ENCODE peak calls at places on chromosomes 16 and 17, in ten cellular contexts. N is endothelial cell, P is GM13976, M is Calu3, T is lower leg skin, U is glutamatergic neuron, W is AG09319, F is HepG2, D is esophagus squamous epithelium, C is left lung. V is an unnamed sample.

GRCh38 chr17:44990994-44991393 is 22.9 kb upstream of the C1QL1 start:
- DNase-seq in N (no peak), P (no peak), M (peak), T (no peak), U (no peak), W (no peak), F (no peak), D (no peak), C (no peak), V (no peak)

GRCh38 chr17:74986206-74986576 is 1.2 kb upstream of the CDR2L start:
- DNase-seq in N (no peak), P (no peak), M (no peak), T (no peak), U (no peak), W (no peak), F (no peak), D (no peak), C (no peak), V (no peak)

GRCh38 chr17:67829331-67829730 is 4.0 kb downstream of the BPTF start:
- DNase-seq in N (no peak), P (peak), M (no peak), T (no peak), U (no peak), W (no peak), F (no peak), D (no peak), C (no peak), V (peak)

GRCh38 chr16:73027655-73028220 is 20.2 kb downstream of the ZFHX3 start:
- DNase-seq in N (no peak), P (no peak), M (no peak), T (no peak), U (no peak), W (no peak), F (no peak), D (no peak), C (no peak), V (no peak)

GRCh38 chr16:19113577-19114358 is at the start of gene ITPRIPL2:
- DNase-seq in N (peak), P (peak), M (peak), T (peak), U (peak), W (peak), F (peak), D (no peak), C (peak), V (no peak)

GRCh38 chr16:78792952-78793351 is 693.5 kb downstream of the WWOX start:
- DNase-seq in N (no peak), P (no peak), M (no peak), T (no peak), U (no peak), W (no peak), F (no peak), D (no peak), C (no peak), V (no peak)

GRCh38 chr16:29804455-29805231 is 1.7 kb upstream of the MAZ start:
- DNase-seq in N (no peak), P (no peak), M (no peak), T (no peak), U (no peak), W (no peak), F (no peak), D (no peak), C (no peak), V (no peak)

GRCh38 chr17:78351449-78352006 is 8.3 kb downstream of the SOCS3 start:
- DNase-seq in N (no peak), P (no peak), M (no peak), T (peak), U (peak), W (peak), F (peak), D (no peak), C (peak), V (no peak)

GRCh38 chr17:40547079-40547784 is 18.0 kb downstream of the CCR7 start:
- DNase-seq in N (no peak), P (no peak), M (no peak), T (peak), U (no peak), W (no peak), F (no peak), D (no peak), C (no peak), V (peak)

GRCh38 chr17:45311406-45311761 is 5.4 kb downstream of the MAP3K14 start:
- DNase-seq in N (no peak), P (no peak), M (no peak), T (no peak), U (no peak), W (no peak), F (no peak), D (no peak), C (no peak), V (no peak)

GRCh38 chr17:46044286-46044928 is 45.4 kb downstream of the STH start:
- DNase-seq in N (peak), P (no peak), M (peak), T (peak), U (peak), W (peak), F (peak), D (no peak), C (no peak), V (peak)

GRCh38 chr17:30450125-30451027 is 26.8 kb upstream of the GOSR1 start:
- DNase-seq in N (no peak), P (no peak), M (peak), T (no peak), U (no peak), W (no peak), F (peak), D (no peak), C (no peak), V (no peak)

GRCh38 chr16:85527767-85528297 is 85.3 kb upstream of the GSE1 start:
- DNase-seq in N (no peak), P (no peak), M (no peak), T (no peak), U (no peak), W (no peak), F (no peak), D (no peak), C (no peak), V (no peak)

GRCh38 chr16:1158456-1159324 is 5.8 kb downstream of the CACNA1H start:
- DNase-seq in N (no peak), P (no peak), M (no peak), T (no peak), U (peak), W (no peak), F (peak), D (no peak), C (no peak), V (no peak)

GRCh38 chr16:54467398-54467797 is 180.8 kb upstream of the IRX3 start:
- DNase-seq in N (no peak), P (no peak), M (no peak), T (no peak), U (no peak), W (no peak), F (no peak), D (no peak), C (no peak), V (no peak)

GRCh38 chr17:34177642-34178041 is 77.4 kb upstream of the CCL2 start:
- DNase-seq in N (no peak), P (no peak), M (no peak), T (no peak), U (no peak), W (peak), F (no peak), D (no peak), C (no peak), V (no peak)

GRCh38 chr17:63714550-63715277 is 14.8 kb upstream of the LIMD2 start:
- DNase-seq in N (no peak), P (no peak), M (no peak), T (no peak), U (no peak), W (no peak), F (no peak), D (no peak), C (no peak), V (no peak)

GRCh38 chr16:11583889-11584565 is 2.7 kb downstream of the LITAF start:
- DNase-seq in N (no peak), P (no peak), M (peak), T (no peak), U (no peak), W (no peak), F (peak), D (no peak), C (no peak), V (peak)

GRCh38 chr17:31167111-31167510 is 72.3 kb downstream of the NF1 start:
- DNase-seq in N (no peak), P (no peak), M (no peak), T (no peak), U (no peak), W (no peak), F (no peak), D (no peak), C (no peak), V (no peak)

GRCh38 chr16:24758986-24759385 is 29.5 kb downstream of the TNRC6A start:
- DNase-seq in N (no peak), P (no peak), M (no peak), T (no peak), U (no peak), W (no peak), F (no peak), D (no peak), C (no peak), V (no peak)

GRCh38 chr17:44352922-44353655 is 8.0 kb downstream of the GRN start:
- DNase-seq in N (no peak), P (no peak), M (no peak), T (no peak), U (no peak), W (no peak), F (no peak), D (no peak), C (peak), V (no peak)

GRCh38 chr16:84044108-84044488 is 1.5 kb upstream of the SLC38A8 start:
- DNase-seq in N (peak), P (no peak), M (peak), T (no peak), U (no peak), W (peak), F (peak), D (no peak), C (peak), V (peak)

GRCh38 chr17:7004398-7005253 is 7.8 kb upstream of the RNASEK start:
- DNase-seq in N (peak), P (peak), M (peak), T (no peak), U (no peak), W (no peak), F (peak), D (no peak), C (no peak), V (peak)

GRCh38 chr17:6109541-6109940 is 39.4 kb downstream of the WSCD1 start:
- DNase-seq in N (no peak), P (no peak), M (no peak), T (no peak), U (no peak), W (no peak), F (no peak), D (no peak), C (no peak), V (no peak)

DNA sequence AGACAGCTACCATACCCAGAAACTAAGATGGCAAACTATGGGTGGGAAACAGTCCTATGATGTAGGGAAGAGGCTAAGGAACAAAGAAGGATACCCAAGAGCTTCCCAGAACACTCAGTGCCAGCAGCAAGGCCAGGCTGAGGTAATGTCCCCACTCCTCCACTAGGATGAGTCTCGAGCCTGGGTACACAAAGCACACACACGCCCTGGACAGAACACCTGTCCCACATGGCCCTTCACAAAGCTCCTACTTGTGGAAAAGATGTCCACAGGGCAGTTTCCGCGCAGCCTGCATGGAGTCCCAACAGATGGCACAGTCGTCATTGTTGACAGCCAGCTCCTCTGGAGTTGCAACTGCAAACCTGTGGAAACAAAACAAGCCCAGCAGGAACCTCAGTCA is 23.9 kb downstream of the AMFR start:
- DNase-seq in N (peak), P (peak), M (peak), T (no peak), U (peak), W (no peak), F (peak), D (no peak), C (no peak), V (no peak)
- TF ChIP-seq CTCF in N (peak), P (no peak), M (peak), T (no peak), U (peak), W (no peak), F (peak), D (peak), C (no peak), V (peak)

GRCh38 chr17:76585048-76585648 is 512 bp downstream of the ST6GALNAC2 start:
- DNase-seq in N (peak), P (peak), M (peak), T (no peak), U (peak), W (no peak), F (no peak), D (no peak), C (peak), V (no peak)

GRCh38 chr17:76584427-76585047 is 1.1 kb downstream of the ST6GALNAC2 start:
- DNase-seq in N (no peak), P (peak), M (no peak), T (no peak), U (no peak), W (no peak), F (no peak), D (no peak), C (no peak), V (no peak)

GRCh38 chr17:76586741-76587487 is 1.3 kb upstream of the ST6GALNAC2 start:
- DNase-seq in N (no peak), P (peak), M (no peak), T (peak), U (no peak), W (no peak), F (no peak), D (no peak), C (no peak), V (no peak)

GRCh38 chr17:76588182-76588581 is 2.5 kb upstream of the ST6GALNAC2 start:
- DNase-seq in N (no peak), P (peak), M (no peak), T (no peak), U (no peak), W (no peak), F (no peak), D (no peak), C (no peak), V (no peak)

DNA sequence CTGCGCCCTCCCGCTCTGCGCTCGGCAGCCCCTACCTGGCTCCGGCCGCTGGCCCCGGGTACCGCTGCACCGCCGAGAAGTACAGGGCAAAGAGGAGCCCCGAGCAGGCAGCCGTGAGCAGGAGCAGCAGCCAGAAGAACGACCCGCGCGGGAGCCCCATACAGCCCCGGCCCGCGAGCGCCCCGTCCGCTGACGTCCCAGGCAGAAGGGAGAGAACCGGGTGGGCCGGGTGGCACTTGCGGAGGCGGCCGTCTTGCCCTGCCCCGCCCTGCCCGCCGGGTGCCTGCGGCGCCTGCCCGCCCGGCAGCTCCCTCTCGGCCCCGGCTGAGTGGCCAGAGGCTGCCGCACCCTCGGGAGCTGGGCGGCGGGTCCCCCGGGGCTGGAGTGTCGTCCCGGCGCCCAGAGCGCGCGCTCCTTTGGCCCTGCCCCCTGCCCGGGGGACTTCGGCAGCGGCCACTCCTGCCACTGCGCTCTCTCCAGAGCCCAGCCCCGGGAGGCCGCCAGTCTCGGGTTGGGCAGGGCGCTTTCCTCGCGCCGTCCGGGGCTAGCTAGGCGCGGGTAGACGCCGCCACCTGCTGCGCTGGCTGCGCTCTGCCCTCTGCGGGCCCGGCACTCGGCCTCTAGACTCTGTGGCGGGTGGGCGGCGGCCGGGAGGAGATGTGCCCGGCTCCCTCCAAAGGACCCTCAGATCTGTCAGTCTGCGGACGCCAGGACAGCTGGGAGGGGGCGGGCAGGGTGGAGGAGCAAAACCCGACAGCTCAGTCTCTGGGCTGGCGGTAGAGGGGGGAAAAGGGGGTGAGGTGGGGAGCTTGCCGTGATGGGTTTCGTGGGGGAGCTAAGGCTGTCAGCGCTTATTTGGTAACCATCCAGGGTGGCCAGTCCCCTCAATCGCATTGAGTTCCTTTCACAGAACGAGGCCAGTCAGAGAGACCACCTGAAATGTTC is at the start of gene ST6GALNAC2:
- DNase-seq in N (peak), P (peak), M (peak), T (no peak), U (peak), W (no peak), F (peak), D (no peak), C (peak), V (peak)
- TF ChIP-seq CTCF in N (no peak), P (peak), M (no peak), T (no peak), U (no peak), W (peak), F (peak), D (peak), C (peak), V (no peak)

DNA sequence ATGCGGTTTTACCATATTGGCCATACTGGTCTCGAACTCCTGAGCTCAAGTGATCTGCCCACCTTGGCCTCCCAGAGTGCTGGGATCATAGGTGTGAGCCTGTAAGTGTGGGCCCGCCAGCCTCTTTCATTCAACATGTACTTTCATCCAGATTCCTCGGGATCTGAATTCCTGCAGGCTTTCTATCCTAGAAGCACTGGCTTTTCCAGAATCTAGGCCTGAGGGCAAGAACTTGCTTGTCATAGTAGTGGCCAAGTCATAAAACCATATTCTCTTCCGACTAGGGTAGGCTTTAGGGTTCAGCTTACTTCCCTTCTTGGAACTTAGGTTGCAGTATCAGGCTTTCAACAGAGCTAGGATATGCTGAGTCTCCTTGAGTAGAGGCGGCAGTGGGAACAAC is 15.4 kb downstream of the SLC7A6 start:
- DNase-seq in N (no peak), P (no peak), M (no peak), T (no peak), U (no peak), W (no peak), F (no peak), D (no peak), C (no peak), V (no peak)
- TF ChIP-seq CTCF in N (no peak), P (no peak), M (no peak), T (no peak), U (no peak), W (no peak), F (no peak), D (no peak), C (no peak), V (no peak)

GRCh38 chr17:36460265-36460937 is 26.1 kb upstream of the ZNHIT3 start:
- DNase-seq in N (no peak), P (no peak), M (no peak), T (no peak), U (no peak), W (no peak), F (no peak), D (no peak), C (no peak), V (no peak)
- TF ChIP-seq CTCF in N (no peak), P (no peak), M (no peak), T (no peak), U (no peak), W (no peak), F (no peak), D (no peak), C (no peak), V (no peak)

GRCh38 chr17:81309140-81309858 is 14.2 kb upstream of the SLC38A10 start:
- DNase-seq in N (peak), P (peak), M (peak), T (peak), U (peak), W (peak), F (peak), D (no peak), C (peak), V (peak)
- TF ChIP-seq CTCF in N (peak), P (no peak), M (peak), T (peak), U (peak), W (peak), F (peak), D (peak), C (peak), V (peak)

GRCh38 chr16:58129097-58129936 is at the start of gene CFAP20:
- DNase-seq in N (peak), P (peak), M (peak), T (peak), U (peak), W (peak), F (peak), D (peak), C (peak), V (peak)
- TF ChIP-seq CTCF in N (no peak), P (no peak), M (no peak), T (no peak), U (no peak), W (no peak), F (peak), D (no peak), C (no peak), V (no peak)

GRCh38 chr17:17708816-17709215 is 27.6 kb downstream of the RAI1 start:
- DNase-seq in N (no peak), P (no peak), M (no peak), T (no peak), U (no peak), W (no peak), F (no peak), D (no peak), C (no peak), V (no peak)

GRCh38 chr17:17703608-17703919 is 22.3 kb downstream of the RAI1 start:
- DNase-seq in N (no peak), P (no peak), M (no peak), T (no peak), U (no peak), W (no peak), F (no peak), D (no peak), C (no peak), V (no peak)

GRCh38 chr17:17704931-17705330 is 23.7 kb downstream of the RAI1 start:
- DNase-seq in N (no peak), P (no peak), M (no peak), T (no peak), U (no peak), W (no peak), F (no peak), D (no peak), C (no peak), V (no peak)

GRCh38 chr17:17708301-17708700 is 27.0 kb downstream of the RAI1 start:
- DNase-seq in N (no peak), P (no peak), M (no peak), T (no peak), U (no peak), W (no peak), F (no peak), D (no peak), C (no peak), V (no peak)

GRCh38 chr17:17706140-17707060 is 25.1 kb downstream of the RAI1 start:
- DNase-seq in N (no peak), P (no peak), M (no peak), T (no peak), U (no peak), W (no peak), F (no peak), D (no peak), C (no peak), V (no peak)
- TF ChIP-seq CTCF in N (no peak), P (no peak), M (no peak), T (no peak), U (no peak), W (no peak), F (peak), D (no peak), C (no peak), V (no peak)